ENCODE peak calls at places on chromosomes 12 and 14, in ten cellular contexts. P is hippocampal formation; I is NCI-H1092 treated with DMSO at 0.1 percent for 48 hours; Q is NB4; R is endothelial cell of umbilical vein; J is activated naive CD4-positive, alpha-beta T cell treated with Interleukin-2 at 50 U/mL for 16 hours; U is pancreas; C is stimulated activated CD8-positive, alpha-beta memory T cell treated with anti-CD3 and anti-CD28 coated beads, Interleukin-4, amount 100 ng/mL, for 48 hours; O is NCI-H510A; W is lower leg skin. D is an unnamed sample.

GRCh38 chr14:100440207-100440631 is 117.1 kb downstream of the SLC25A47 start:
- DNase-seq in P (peak), I (peak), Q (peak), R (peak), J (no peak), U (peak), C (peak), O (no peak), W (peak), D (peak)

GRCh38 chr12:71652656-71653055 is 11.0 kb downstream of the ZFC3H1 start:
- DNase-seq in P (no peak), I (no peak), Q (no peak), R (no peak), J (no peak), U (no peak), C (no peak), O (no peak), W (no peak), D (no peak)

GRCh38 chr12:5030066-5030465 is 13.6 kb upstream of the KCNA5 start:
- DNase-seq in P (no peak), I (no peak), Q (no peak), R (no peak), J (no peak), U (no peak), C (no peak), O (no peak), W (no peak), D (no peak)

GRCh38 chr14:68358978-68359861 is 433.6 kb downstream of the ZFP36L1 start:
- DNase-seq in P (no peak), I (no peak), Q (peak), R (no peak), J (no peak), U (no peak), C (no peak), O (no peak), W (no peak), D (no peak)

GRCh38 chr14:60658116-60658515 is 8.8 kb upstream of the SIX1 start:
- DNase-seq in P (no peak), I (no peak), Q (no peak), R (no peak), J (no peak), U (no peak), C (no peak), O (no peak), W (no peak), D (no peak)

GRCh38 chr12:54270345-54270744 is 9.6 kb downstream of the CBX5 start:
- DNase-seq in P (no peak), I (no peak), Q (no peak), R (no peak), J (no peak), U (no peak), C (no peak), O (no peak), W (no peak), D (no peak)

GRCh38 chr14:100775351-100775830 is 48.7 kb downstream of the DLK1 start:
- DNase-seq in P (no peak), I (no peak), Q (no peak), R (no peak), J (no peak), U (no peak), C (no peak), O (no peak), W (peak), D (no peak)

GRCh38 chr14:20614038-20614840 is 23.1 kb upstream of the RNASE12 start:
- DNase-seq in P (peak), I (no peak), Q (no peak), R (peak), J (peak), U (peak), C (peak), O (no peak), W (no peak), D (no peak)

GRCh38 chr12:109727039-109727723 is 13.6 kb downstream of the FAM222A start:
- DNase-seq in P (peak), I (no peak), Q (no peak), R (no peak), J (no peak), U (peak), C (no peak), O (no peak), W (no peak), D (no peak)

GRCh38 chr14:56160058-56160457 is 41.8 kb downstream of the PELI2 start:
- DNase-seq in P (no peak), I (no peak), Q (no peak), R (no peak), J (no peak), U (no peak), C (no peak), O (no peak), W (no peak), D (no peak)

GRCh38 chr14:93780811-93781210 is 7.5 kb downstream of the PRIMA1 start:
- DNase-seq in P (no peak), I (no peak), Q (no peak), R (no peak), J (no peak), U (no peak), C (no peak), O (no peak), W (no peak), D (no peak)

GRCh38 chr14:104394606-104394910 is 185.0 kb upstream of the C14orf180 start:
- DNase-seq in P (no peak), I (no peak), Q (no peak), R (no peak), J (no peak), U (no peak), C (no peak), O (no peak), W (peak), D (no peak)

GRCh38 chr12:130026608-130027176 is 122.9 kb upstream of the TMEM132D start:
- DNase-seq in P (no peak), I (peak), Q (peak), R (no peak), J (peak), U (peak), C (peak), O (peak), W (no peak), D (peak)

GRCh38 chr12:122602456-122602855 is 75.4 kb downstream of the KNTC1 start:
- DNase-seq in P (no peak), I (no peak), Q (no peak), R (no peak), J (no peak), U (no peak), C (no peak), O (no peak), W (no peak), D (no peak)

GRCh38 chr12:6778212-6778570 is 5.9 kb downstream of the LAG3 start:
- DNase-seq in P (no peak), I (no peak), Q (no peak), R (no peak), J (no peak), U (peak), C (no peak), O (no peak), W (no peak), D (no peak)

D was measured in OCI-M1.